ENCODE peak calls at places on chromosomes 16 and 17, in five cellular contexts. I, G, S, D and M are unnamed samples.

GRCh38 chr16:50664270-50664669 is 16.8 kb downstream of the SNX20 start:
- DNase-seq in I (no peak), G (no peak), S (no peak), D (no peak), M (no peak)

GRCh38 chr17:17561408-17562144 is 29.9 kb downstream of the PEMT start:
- DNase-seq in I (no peak), G (no peak), S (peak), D (no peak), M (no peak)

GRCh38 chr17:49520386-49521087 is 25.4 kb downstream of the NGFR start:
- DNase-seq in I (no peak), G (no peak), S (no peak), D (no peak), M (no peak)

GRCh38 chr17:7336240-7337175 is at the start of gene ACAP1:
- DNase-seq in I (no peak), G (peak), S (no peak), D (no peak), M (no peak)

GRCh38 chr16:72997141-72997542 is 50.8 kb downstream of the ZFHX3 start:
- DNase-seq in I (no peak), G (no peak), S (peak), D (no peak), M (no peak)

GRCh38 chr17:15469260-15469659 is 1.8 kb upstream of the CDRT4 start:
- DNase-seq in I (peak), G (no peak), S (peak), D (no peak), M (peak)

GRCh38 chr16:57645691-57646387 is 17.4 kb downstream of the ADGRG1 start:
- DNase-seq in I (no peak), G (no peak), S (peak), D (no peak), M (peak)

GRCh38 chr16:25006504-25007055 is 8.6 kb downstream of the ARHGAP17 start:
- DNase-seq in I (no peak), G (no peak), S (no peak), D (no peak), M (peak)

GRCh38 chr17:37180371-37180770 is 195.4 kb upstream of the C17orf78 start:
- DNase-seq in I (no peak), G (no peak), S (no peak), D (no peak), M (peak)

GRCh38 chr17:2171725-2172446 is 117.0 kb downstream of the HIC1 start:
- DNase-seq in I (no peak), G (no peak), S (peak), D (no peak), M (peak)

GRCh38 chr17:40600486-40601046 is 35.3 kb upstream of the CCR7 start:
- DNase-seq in I (no peak), G (no peak), S (no peak), D (no peak), M (no peak)

GRCh38 chr17:2924211-2924610 is 128.0 kb downstream of the RAP1GAP2 start:
- DNase-seq in I (no peak), G (no peak), S (no peak), D (peak), M (peak)

GRCh38 chr16:66524601-66525164 is 25.2 kb downstream of the TK2 start:
- DNase-seq in I (no peak), G (peak), S (no peak), D (no peak), M (no peak)

GRCh38 chr17:61250335-61250890 is 149.2 kb upstream of the TBX2 start:
- DNase-seq in I (no peak), G (no peak), S (no peak), D (no peak), M (peak)

GRCh38 chr17:4215882-4216411 is 47.8 kb downstream of the ANKFY1 start:
- DNase-seq in I (no peak), G (no peak), S (no peak), D (peak), M (no peak)

GRCh38 chr16:19929062-19929511 is 44.4 kb upstream of the GPRC5B start:
- DNase-seq in I (no peak), G (no peak), S (no peak), D (no peak), M (no peak)

GRCh38 chr17:82876602-82877391 is 37.0 kb upstream of the ZNF750 start:
- DNase-seq in I (no peak), G (no peak), S (peak), D (no peak), M (peak)

GRCh38 chr17:61284174-61284573 is 115.5 kb upstream of the TBX2 start:
- DNase-seq in I (no peak), G (no peak), S (no peak), D (no peak), M (peak)

GRCh38 chr17:31274252-31274651 is 22.8 kb downstream of the OMG start:
- DNase-seq in I (no peak), G (no peak), S (no peak), D (no peak), M (no peak)

GRCh38 chr16:26598061-26598460 is 468.7 kb upstream of the C16orf82 start:
- DNase-seq in I (no peak), G (peak), S (no peak), D (no peak), M (no peak)

GRCh38 chr17:35683588-35683987 is 47.9 kb upstream of the RASL10B start:
- DNase-seq in I (no peak), G (no peak), S (no peak), D (no peak), M (no peak)

GRCh38 chr17:45299311-45299710 is 17.5 kb downstream of the MAP3K14 start:
- DNase-seq in I (no peak), G (no peak), S (no peak), D (peak), M (no peak)

GRCh38 chr16:58127634-58128033 is 1.5 kb downstream of the CFAP20 start:
- DNase-seq in I (no peak), G (no peak), S (no peak), D (no peak), M (no peak)

GRCh38 chr16:64343061-64343819 is 778.6 kb downstream of the CDH11 start:
- DNase-seq in I (no peak), G (no peak), S (no peak), D (no peak), M (no peak)

GRCh38 chr17:35080536-35080935 is 17.0 kb upstream of the RFFL start:
- DNase-seq in I (no peak), G (no peak), S (no peak), D (no peak), M (no peak)

GRCh38 chr17:45814622-45815606 is 29.8 kb upstream of the SPPL2C start:
- DNase-seq in I (no peak), G (no peak), S (no peak), D (no peak), M (no peak)

GRCh38 chr16:19128454-19129210 is 14.9 kb downstream of the ITPRIPL2 start:
- DNase-seq in I (no peak), G (no peak), S (no peak), D (no peak), M (no peak)

GRCh38 chr17:32283745-32284207 is 18.1 kb downstream of the RHBDL3 start:
- DNase-seq in I (no peak), G (no peak), S (no peak), D (no peak), M (peak)

GRCh38 chr16:18041864-18042834 is 294.4 kb downstream of the NPIPA8 start:
- DNase-seq in I (no peak), G (no peak), S (no peak), D (no peak), M (no peak)

GRCh38 chr17:2063306-2064146 is 8.6 kb downstream of the HIC1 start:
- DNase-seq in I (no peak), G (no peak), S (no peak), D (no peak), M (no peak)

GRCh38 chr17:44066204-44066930 is at the start of gene LSM12:
- DNase-seq in I (peak), G (peak), S (peak), D (peak), M (peak)